ENCODE peak calls at places on chromosomes 1 and 21, in ten cellular contexts. G is cardiac fibroblast; R is lower lobe of right lung; I is adrenal gland; U is brain microvascular endothelial cell; D is astrocyte of the spinal cord; Z is AG10803; O is foreskin fibroblast; W is CD8-positive, alpha-beta T cell; A is B cell. X is an unnamed sample.

GRCh38 chr1:53959664-53960250 is 13.6 kb downstream of the LRRC42 start:
- DNase-seq in G (peak), R (no peak), I (no peak), U (no peak), D (peak), Z (peak), O (no peak), W (no peak), A (peak), X (no peak)

GRCh38 chr1:228213917-228214808 is 6.3 kb downstream of the OBSCN start:
- DNase-seq in G (no peak), R (peak), I (peak), U (no peak), D (no peak), Z (no peak), O (no peak), W (no peak), A (no peak), X (no peak)

GRCh38 chr1:181179980-181180964 is 91.8 kb downstream of the IER5 start:
- DNase-seq in G (peak), R (peak), I (peak), U (peak), D (peak), Z (peak), O (peak), W (peak), A (no peak), X (peak)

GRCh38 chr1:195325181-195325580 is 1283.1 kb downstream of the KCNT2 start:
- DNase-seq in G (no peak), R (peak), I (no peak), U (no peak), D (no peak), Z (no peak), O (no peak), W (no peak), A (no peak), X (no peak)

GRCh38 chr1:211583011-211583995 is 4.3 kb upstream of the SLC30A1 start:
- DNase-seq in G (no peak), R (no peak), I (no peak), U (no peak), D (no peak), Z (no peak), O (no peak), W (no peak), A (no peak), X (no peak)

GRCh38 chr1:207698822-207699483 is 52.9 kb upstream of the CD46 start:
- DNase-seq in G (peak), R (no peak), I (peak), U (peak), D (peak), Z (peak), O (peak), W (peak), A (no peak), X (no peak)

GRCh38 chr1:232767381-232768074 is 37.7 kb upstream of the MAP10 start:
- DNase-seq in G (peak), R (peak), I (peak), U (peak), D (peak), Z (peak), O (peak), W (no peak), A (no peak), X (no peak)

GRCh38 chr1:156657161-156657970 is 15.4 kb downstream of the BCAN start:
- DNase-seq in G (peak), R (peak), I (peak), U (peak), D (no peak), Z (peak), O (peak), W (peak), A (peak), X (no peak)

GRCh38 chr1:104190821-104191220 is 441.1 kb downstream of the AMY1C start:
- DNase-seq in G (no peak), R (no peak), I (no peak), U (no peak), D (no peak), Z (no peak), O (no peak), W (no peak), A (no peak), X (no peak)

GRCh38 chr1:111503585-111504060 is at the start of the genes ADORA3 and TMIGD3:
- DNase-seq in G (no peak), R (no peak), I (no peak), U (no peak), D (no peak), Z (no peak), O (no peak), W (no peak), A (no peak), X (no peak)

GRCh38 chr1:7912743-7913557 is 27.7 kb downstream of the TNFRSF9 start:
- DNase-seq in G (no peak), R (no peak), I (no peak), U (no peak), D (no peak), Z (no peak), O (no peak), W (peak), A (no peak), X (no peak)

GRCh38 chr1:54069792-54070548 is 16.6 kb downstream of the TCEANC2 start:
- DNase-seq in G (peak), R (no peak), I (no peak), U (peak), D (peak), Z (peak), O (peak), W (no peak), A (peak), X (no peak)

GRCh38 chr1:3403011-3403345 is 51.5 kb upstream of the ARHGEF16 start:
- DNase-seq in G (no peak), R (no peak), I (no peak), U (no peak), D (no peak), Z (no peak), O (no peak), W (no peak), A (no peak), X (no peak)

GRCh38 chr1:202291961-202292712 is 49.6 kb downstream of the UBE2T start:
- DNase-seq in G (peak), R (no peak), I (peak), U (peak), D (peak), Z (peak), O (peak), W (no peak), A (no peak), X (peak)

GRCh38 chr1:167447521-167448136 is 70.7 kb downstream of the CD247 start:
- DNase-seq in G (no peak), R (peak), I (no peak), U (no peak), D (no peak), Z (no peak), O (no peak), W (peak), A (peak), X (no peak)

GRCh38 chr21:46621457-46622182 is 13.9 kb upstream of the PRMT2 start:
- DNase-seq in G (no peak), R (no peak), I (no peak), U (no peak), D (peak), Z (no peak), O (no peak), W (no peak), A (no peak), X (no peak)

GRCh38 chr1:42936309-42937078 is 22.2 kb downstream of the SLC2A1 start:
- DNase-seq in G (peak), R (peak), I (no peak), U (no peak), D (peak), Z (peak), O (peak), W (peak), A (no peak), X (no peak)

GRCh38 chr1:153277852-153278251 is 18.4 kb downstream of the LORICRIN start:
- DNase-seq in G (no peak), R (no peak), I (no peak), U (no peak), D (no peak), Z (no peak), O (no peak), W (peak), A (peak), X (no peak)

GRCh38 chr21:41970099-41970391 is 16.2 kb upstream of the C2CD2 start:
- DNase-seq in G (no peak), R (no peak), I (peak), U (no peak), D (no peak), Z (no peak), O (no peak), W (no peak), A (no peak), X (no peak)

DNA sequence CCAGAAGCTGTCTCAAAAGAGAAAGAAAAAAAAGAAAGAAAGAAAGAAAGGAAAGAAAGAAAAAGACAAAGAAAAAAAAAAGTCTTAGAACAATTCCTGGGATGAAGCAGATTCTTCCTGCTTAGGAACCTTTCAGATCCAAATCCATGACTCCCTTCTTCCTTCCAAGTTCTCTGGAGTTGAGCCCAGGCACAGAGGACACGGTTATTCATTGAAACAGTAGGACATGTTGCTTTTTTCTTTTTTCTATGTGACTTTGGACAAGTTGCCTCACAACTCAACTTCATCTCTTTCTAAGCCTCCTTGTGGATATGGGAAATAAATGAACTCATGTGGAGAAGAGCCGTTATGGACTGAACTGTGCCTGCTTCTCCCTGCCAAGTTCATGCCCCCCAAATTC is 14.7 kb upstream of the TNFRSF8 start:
- DNase-seq in G (no peak), R (no peak), I (no peak), U (no peak), D (no peak), Z (no peak), O (no peak), W (no peak), A (no peak), X (no peak)
- TF ChIP-seq CTCF in G (no peak), R (no peak), I (no peak), U (no peak), D (no peak), Z (no peak), O (no peak), W (no peak), A (no peak), X (no peak)

DNA sequence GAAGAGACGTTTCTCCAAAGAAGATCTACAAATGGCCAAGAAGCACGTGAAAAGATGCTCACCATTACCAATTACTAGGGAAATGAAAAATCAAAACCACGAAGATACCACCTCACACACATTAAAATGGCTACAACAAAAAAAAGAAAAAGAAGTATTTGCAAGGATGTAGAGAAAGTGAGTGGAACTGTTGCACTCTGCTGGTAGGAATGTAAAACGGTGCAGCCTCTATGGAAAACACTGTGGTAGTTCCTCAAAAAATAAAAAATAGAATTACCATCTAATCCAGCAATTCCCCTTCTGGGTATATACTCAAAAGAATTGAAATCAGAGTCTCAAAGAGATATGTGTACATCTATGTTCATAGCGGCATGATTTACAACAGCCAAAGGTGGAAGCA is 115.4 kb upstream of the EDN2 start:
- DNase-seq in G (peak), R (no peak), I (peak), U (peak), D (peak), Z (peak), O (peak), W (no peak), A (no peak), X (no peak)
- TF ChIP-seq CTCF in G (peak), R (peak), I (no peak), U (peak), D (peak), Z (peak), O (peak), W (no peak), A (no peak), X (peak)

DNA sequence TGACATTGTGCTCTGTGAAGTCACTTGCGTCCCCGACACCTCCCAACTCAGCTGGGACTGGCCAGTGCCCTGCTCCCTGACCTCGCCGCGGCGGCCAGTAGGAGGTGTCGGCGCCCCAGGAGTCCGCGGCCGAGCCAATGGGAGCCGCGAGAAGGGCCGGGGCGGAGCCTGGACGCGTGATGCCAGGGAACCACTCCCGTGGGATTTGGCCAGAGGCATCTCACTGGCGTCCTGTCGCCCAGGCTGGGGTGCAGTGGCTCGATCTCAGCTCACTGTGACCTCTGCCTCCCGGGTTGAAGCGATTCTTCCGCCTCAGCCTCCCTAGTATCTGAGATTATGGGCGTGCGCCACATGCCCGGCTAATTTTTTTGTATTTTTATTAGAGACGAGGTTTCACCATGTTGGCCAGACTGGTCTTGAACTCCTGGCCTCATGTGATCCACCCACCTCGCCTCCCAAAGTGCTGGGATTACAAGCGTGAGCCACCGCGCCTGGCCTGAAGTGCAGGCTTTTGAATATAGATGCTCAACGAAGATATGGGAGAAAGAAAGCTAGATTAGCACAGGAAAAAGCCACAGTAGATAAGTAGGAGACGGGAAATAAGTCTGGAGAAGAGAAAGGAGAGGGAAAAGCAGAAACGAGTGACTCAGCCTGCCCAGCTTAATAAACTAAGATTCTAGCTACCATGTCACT is 38.0 kb downstream of the ZBTB8OS start:
- DNase-seq in G (peak), R (peak), I (peak), U (peak), D (peak), Z (peak), O (peak), W (peak), A (peak), X (peak)
- TF ChIP-seq CTCF in G (peak), R (peak), I (peak), U (peak), D (peak), Z (peak), O (peak), W (no peak), A (no peak), X (peak)

GRCh38 chr1:67261646-67262045 is 46.0 kb upstream of the IL12RB2 start:
- DNase-seq in G (no peak), R (no peak), I (no peak), U (no peak), D (no peak), Z (no peak), O (no peak), W (peak), A (no peak), X (no peak)
- TF ChIP-seq CTCF in G (peak), R (peak), I (no peak), U (peak), D (peak), Z (peak), O (peak), W (peak), A (no peak), X (peak)

X was measured in AG09319.